ENCODE peak calls at places on chromosomes 4 and X, in seven cellular contexts. V, J, H, R, P, K and O are unnamed samples.

GRCh38 chrX:129557844-129558243 is 17.8 kb downstream of the OCRL start:
- DNase-seq in P (no peak), K (no peak), H (no peak), R (peak), V (no peak), J (no peak), O (no peak)

GRCh38 chrX:110123331-110123782 is 120.4 kb downstream of the TMEM164 start:
- DNase-seq in P (no peak), J (no peak), K (no peak), R (peak), H (no peak), V (peak), O (no peak)

GRCh38 chr4:10998826-10999225 is 314.3 kb upstream of the CLNK start:
- DNase-seq in J (no peak), V (no peak), P (no peak), H (no peak), R (peak), K (no peak), O (no peak)

GRCh38 chr4:52751349-52751911 is at the start of gene ERVMER34-1:
- DNase-seq in V (peak), P (peak), J (peak), K (no peak), H (peak), R (peak), O (peak)

GRCh38 chr4:139875456-139875855 is 209.8 kb downstream of the MGST2 start:
- DNase-seq in K (no peak), H (no peak), V (no peak), P (no peak), J (peak), R (no peak), O (no peak)

GRCh38 chrX:135707880-135708279 is 5.6 kb upstream of the CT45A1 start:
- DNase-seq in K (no peak), P (no peak), H (no peak), J (peak), V (peak), R (no peak), O (no peak)

GRCh38 chr4:5033266-5033945 is 14.1 kb upstream of the CYTL1 start:
- DNase-seq in V (no peak), J (no peak), H (no peak), P (peak), R (peak), K (no peak), O (peak)

GRCh38 chr4:183617075-183617474 is 41.9 kb downstream of the RWDD4 start:
- DNase-seq in R (no peak), P (no peak), H (no peak), K (no peak), J (no peak), V (no peak), O (no peak)

GRCh38 chr4:53307210-53307609 is 58.7 kb downstream of the SCFD2 start:
- DNase-seq in J (no peak), R (no peak), K (no peak), P (no peak), V (no peak), H (no peak), O (no peak)

GRCh38 chr4:15714616-15715015 is 11.8 kb downstream of the BST1 start:
- DNase-seq in R (peak), P (no peak), H (no peak), V (no peak), K (no peak), J (no peak), O (peak)

GRCh38 chr4:26273308-26273980 is 47.4 kb upstream of the RBPJ start:
- DNase-seq in P (no peak), J (peak), R (no peak), V (no peak), H (no peak), K (no peak), O (peak)

GRCh38 chr4:185139736-185140135 is 3.3 kb upstream of the SLC25A4 start:
- DNase-seq in P (peak), H (peak), R (no peak), V (no peak), K (no peak), J (no peak), O (no peak)

GRCh38 chrX:39476596-39476995 is 621.2 kb downstream of the BCOR start:
- DNase-seq in J (peak), P (no peak), R (no peak), V (no peak), K (no peak), H (no peak), O (peak)

GRCh38 chr4:74933562-74934015 is 673 bp downstream of the PARM1 start:
- DNase-seq in K (no peak), V (peak), P (peak), H (peak), R (peak), J (peak), O (peak)

GRCh38 chrX:31006027-31006426 is 65.8 kb downstream of the FTHL17 start:
- DNase-seq in H (no peak), K (no peak), P (no peak), V (no peak), J (no peak), R (no peak), O (no peak)

GRCh38 chrX:17456526-17456925 is 81.5 kb downstream of the NHS start:
- DNase-seq in K (no peak), H (no peak), V (no peak), J (peak), R (no peak), P (no peak), O (no peak)

GRCh38 chrX:40273356-40274050 is 175.7 kb upstream of the BCOR start:
- DNase-seq in J (no peak), K (no peak), P (peak), H (no peak), V (no peak), R (peak), O (peak)

GRCh38 chrX:153727108-153727931 is 2.7 kb downstream of the ABCD1 start:
- DNase-seq in H (no peak), V (no peak), R (no peak), P (peak), J (no peak), K (no peak), O (peak)

GRCh38 chr4:116358633-116359222 is 726.6 kb downstream of the TRAM1L1 start:
- DNase-seq in P (no peak), R (peak), K (peak), H (peak), V (peak), J (peak), O (no peak)

GRCh38 chr4:144355809-144356757 is 215.6 kb upstream of the GYPA start:
- DNase-seq in H (peak), J (peak), K (peak), R (peak), V (peak), P (no peak), O (no peak)

GRCh38 chrX:69065451-69065850 is 99.8 kb downstream of the PJA1 start:
- DNase-seq in J (no peak), H (peak), K (no peak), R (no peak), P (no peak), V (no peak), O (no peak)

GRCh38 chr4:7960790-7961655 is 21.4 kb upstream of the AFAP1 start:
- DNase-seq in R (peak), J (no peak), H (peak), K (peak), P (peak), V (no peak), O (no peak)

GRCh38 chr4:88219099-88219498 is 60.7 kb upstream of the ABCG2 start:
- DNase-seq in V (peak), J (peak), R (peak), P (no peak), K (peak), H (peak), O (peak)

GRCh38 chr4:90127706-90128345 is 632 bp downstream of the CCSER1 start:
- DNase-seq in R (no peak), P (peak), K (no peak), H (peak), J (peak), V (peak), O (peak)

GRCh38 chrX:153669174-153669890 is 4.3 kb downstream of the PNCK start:
- DNase-seq in V (no peak), R (no peak), H (no peak), J (peak), P (no peak), K (no peak), O (no peak)

GRCh38 chr4:116016201-116016600 is 902.8 kb upstream of the NDST4 start:
- DNase-seq in R (no peak), P (no peak), K (no peak), J (no peak), V (no peak), H (peak), O (peak)

GRCh38 chr4:2806392-2807355 is 13.8 kb downstream of the SH3BP2 start:
- DNase-seq in R (peak), J (no peak), V (no peak), K (no peak), P (peak), H (no peak), O (peak)

GRCh38 chr4:155060873-155061272 is 147.6 kb upstream of the NPY2R start:
- DNase-seq in V (no peak), J (no peak), K (no peak), P (no peak), R (no peak), H (no peak), O (no peak)

GRCh38 chr4:166252487-166253402 is 379.7 kb downstream of the TLL1 start:
- DNase-seq in J (peak), R (peak), K (no peak), H (peak), V (peak), P (no peak), O (no peak)

GRCh38 chr4:150127757-150128156 is 49.5 kb downstream of the DCLK2 start:
- DNase-seq in P (no peak), R (no peak), J (no peak), V (no peak), H (no peak), K (no peak), O (no peak)

GRCh38 chrX:134548257-134548732 is 88.3 kb downstream of the HPRT1 start:
- DNase-seq in V (no peak), H (no peak), K (no peak), R (no peak), P (no peak), J (peak), O (no peak)

GRCh38 chrX:2502668-2503519 is 2.1 kb upstream of the DHRSX start:
- DNase-seq in H (no peak), P (no peak), V (peak), J (no peak), R (peak), K (no peak), O (no peak)

GRCh38 chrX:154096140-154097002 is 1.1 kb downstream of the MECP2 start:
- DNase-seq in V (peak), K (no peak), J (peak), H (peak), R (no peak), P (no peak), O (peak)

GRCh38 chr4:12979797-12980196 is 504.3 kb downstream of the RAB28 start:
- DNase-seq in R (no peak), H (no peak), J (no peak), K (no peak), V (no peak), P (no peak), O (no peak)

GRCh38 chrX:140815868-140816267 is 106.3 kb downstream of the LINC00632 start:
- DNase-seq in P (no peak), J (no peak), R (peak), V (no peak), K (no peak), H (peak), O (no peak)

GRCh38 chr4:37549003-37549402 is 137.2 kb downstream of the RELL1 start:
- DNase-seq in P (no peak), V (no peak), K (no peak), R (peak), J (no peak), H (peak), O (no peak)

GRCh38 chr4:120691106-120691505 is 231.4 kb downstream of the PRDM5 start:
- DNase-seq in K (no peak), H (no peak), P (no peak), V (no peak), J (no peak), R (no peak), O (no peak)

DNA sequence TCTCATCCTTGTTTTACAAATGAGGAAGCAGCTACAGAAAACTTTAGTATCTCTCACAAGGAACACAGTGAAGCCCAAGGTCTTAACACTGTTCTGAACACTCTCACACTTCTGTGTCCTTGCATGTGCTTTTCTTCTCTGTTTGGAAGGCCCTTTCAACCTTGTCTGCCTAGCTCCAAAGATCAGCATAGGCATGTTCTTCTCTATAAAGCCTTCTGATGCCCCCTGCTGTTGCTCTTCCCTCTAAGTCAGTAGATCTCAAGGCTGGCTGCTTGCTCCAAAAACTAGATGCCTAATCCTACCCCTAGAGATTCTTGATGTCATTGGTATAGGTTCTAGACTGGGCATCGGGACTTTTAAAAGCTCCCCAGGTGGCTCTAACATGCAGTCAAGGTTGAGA is 5.9 kb downstream of the APOO start:
- DNase-seq in R (peak), K (no peak), H (peak), V (peak), P (no peak), J (peak), O (peak)
- H3K4me3 ChIP-seq in R (no peak), K (no peak), H (no peak), V (no peak), P (peak), J (no peak), O (peak)

GRCh38 chrX:139203681-139204575 is 326.6 kb upstream of the F9 start:
- DNase-seq in R (no peak), J (peak), V (peak), H (peak), K (no peak), P (peak), O (no peak)

GRCh38 chrX:139201924-139202323 is 328.6 kb upstream of the F9 start:
- DNase-seq in P (no peak), J (no peak), R (no peak), K (no peak), H (no peak), V (no peak), O (no peak)

GRCh38 chrX:139204576-139204902 is 326.0 kb upstream of the F9 start:
- DNase-seq in V (no peak), R (no peak), K (no peak), J (no peak), H (no peak), P (no peak), O (no peak)

GRCh38 chrX:139200793-139201192 is 329.7 kb upstream of the F9 start:
- DNase-seq in K (no peak), R (no peak), H (no peak), J (no peak), P (no peak), V (no peak), O (no peak)

GRCh38 chrX:139202742-139203410 is 327.7 kb upstream of the F9 start:
- DNase-seq in J (peak), P (peak), V (no peak), K (no peak), R (no peak), H (no peak), O (no peak)
- H3K4me3 ChIP-seq in J (peak), P (peak), V (no peak), K (no peak), R (no peak), H (no peak), O (no peak)

DNA sequence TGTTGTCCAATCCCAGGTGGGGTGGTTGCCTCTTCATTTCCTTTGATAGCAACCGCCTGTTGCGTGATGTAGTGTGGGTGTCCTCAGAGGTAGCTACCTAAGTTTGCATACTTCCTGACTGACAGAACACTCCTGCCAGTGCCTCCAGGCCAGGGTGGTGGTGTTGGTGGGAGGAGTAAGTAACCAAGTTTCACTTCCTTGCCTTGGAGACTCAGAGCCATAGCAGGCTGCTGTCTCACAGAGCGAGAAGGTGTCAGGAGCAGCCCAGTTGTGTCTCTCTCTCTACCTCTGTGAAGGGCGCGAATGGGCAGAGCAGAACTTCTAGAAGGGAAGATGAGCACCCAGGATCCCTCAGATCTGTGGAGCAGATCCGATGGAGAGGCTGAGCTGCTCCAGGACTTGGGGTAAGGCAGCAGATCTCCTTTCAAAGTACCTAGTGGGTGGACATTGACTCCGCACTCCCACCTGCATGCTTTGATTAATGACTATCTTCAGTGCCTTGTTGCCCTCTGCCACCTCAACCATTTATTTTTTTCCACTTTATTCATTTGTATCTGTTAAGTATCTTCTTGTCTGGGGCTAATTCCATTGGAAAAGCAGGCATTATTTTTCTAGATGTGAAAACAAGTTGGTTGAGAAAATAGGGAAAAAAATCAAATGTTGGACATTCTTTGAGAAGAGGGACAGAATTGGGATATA is at the start of gene DAPP1:
- DNase-seq in R (no peak), J (no peak), P (no peak), K (peak), V (no peak), H (peak), O (peak)
- H3K4me3 ChIP-seq in R (no peak), J (no peak), P (peak), K (peak), V (no peak), H (peak), O (peak)

GRCh38 chr4:42150653-42151567 is 1.5 kb downstream of the BEND4 start:
- DNase-seq in J (peak), V (no peak), P (no peak), R (no peak), K (no peak), H (peak), O (peak)
- H3K4me3 ChIP-seq in J (peak), V (no peak), P (peak), R (no peak), K (peak), H (peak), O (no peak)

DNA sequence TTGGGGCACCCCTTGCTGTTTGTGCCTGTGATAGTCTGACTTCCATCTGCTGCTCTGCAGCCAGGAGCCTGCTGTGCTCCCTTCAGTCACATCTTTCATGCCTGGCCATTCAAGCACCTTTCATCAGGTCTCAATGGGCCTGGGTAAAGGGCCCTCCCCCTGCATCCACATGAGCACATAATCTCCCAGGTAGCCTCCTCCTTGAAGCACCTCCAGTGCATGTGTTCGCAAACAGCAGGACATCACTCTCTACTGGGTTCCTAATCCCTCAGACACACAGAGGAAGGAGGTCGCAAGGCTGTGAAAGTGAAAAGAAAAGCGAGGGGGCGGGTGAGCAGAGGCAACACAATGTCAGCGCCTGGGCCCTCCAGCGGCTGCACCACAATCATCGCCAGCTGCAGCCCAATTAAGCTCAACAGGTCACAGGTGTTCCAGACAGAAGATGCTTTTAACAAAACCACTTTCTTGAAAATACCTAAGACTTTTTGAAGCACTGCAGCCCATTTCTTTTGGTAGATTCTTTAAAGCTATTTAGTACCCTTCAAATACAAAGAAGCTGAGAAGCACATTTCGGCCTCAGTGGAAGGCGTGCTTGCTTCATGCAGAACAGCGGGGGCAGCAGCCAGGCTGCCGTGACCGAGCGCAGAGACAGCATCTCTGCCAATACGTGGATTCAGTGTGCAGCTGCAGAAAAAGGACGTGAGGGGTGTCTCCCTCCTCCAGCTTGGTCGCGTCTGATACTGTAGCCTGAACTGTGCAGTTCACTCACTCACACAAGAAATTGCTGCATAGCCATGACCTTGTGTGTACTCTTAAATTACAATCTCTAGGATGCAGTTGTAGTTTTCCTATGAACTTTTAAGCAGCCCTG is 92.2 kb upstream of the SPRY1 start:
- DNase-seq in R (no peak), K (no peak), P (peak), J (peak), V (no peak), H (no peak), O (peak)
- H3K4me3 ChIP-seq in R (no peak), K (no peak), P (no peak), J (peak), V (no peak), H (no peak), O (no peak)

GRCh38 chr4:95541889-95542607 is 6.7 kb downstream of the UNC5C start:
- DNase-seq in H (peak), J (no peak), P (no peak), K (no peak), V (no peak), R (no peak), O (no peak)

GRCh38 chr4:95546866-95547707 is 1.7 kb downstream of the UNC5C start:
- DNase-seq in J (peak), R (no peak), P (no peak), V (no peak), H (peak), K (no peak), O (no peak)

GRCh38 chr4:95546236-95546635 is 2.5 kb downstream of the UNC5C start:
- DNase-seq in P (no peak), V (no peak), K (no peak), H (peak), J (no peak), R (no peak), O (no peak)

GRCh38 chr4:95545526-95545925 is 3.2 kb downstream of the UNC5C start:
- DNase-seq in R (no peak), J (no peak), K (no peak), V (no peak), P (no peak), H (peak), O (no peak)

DNA sequence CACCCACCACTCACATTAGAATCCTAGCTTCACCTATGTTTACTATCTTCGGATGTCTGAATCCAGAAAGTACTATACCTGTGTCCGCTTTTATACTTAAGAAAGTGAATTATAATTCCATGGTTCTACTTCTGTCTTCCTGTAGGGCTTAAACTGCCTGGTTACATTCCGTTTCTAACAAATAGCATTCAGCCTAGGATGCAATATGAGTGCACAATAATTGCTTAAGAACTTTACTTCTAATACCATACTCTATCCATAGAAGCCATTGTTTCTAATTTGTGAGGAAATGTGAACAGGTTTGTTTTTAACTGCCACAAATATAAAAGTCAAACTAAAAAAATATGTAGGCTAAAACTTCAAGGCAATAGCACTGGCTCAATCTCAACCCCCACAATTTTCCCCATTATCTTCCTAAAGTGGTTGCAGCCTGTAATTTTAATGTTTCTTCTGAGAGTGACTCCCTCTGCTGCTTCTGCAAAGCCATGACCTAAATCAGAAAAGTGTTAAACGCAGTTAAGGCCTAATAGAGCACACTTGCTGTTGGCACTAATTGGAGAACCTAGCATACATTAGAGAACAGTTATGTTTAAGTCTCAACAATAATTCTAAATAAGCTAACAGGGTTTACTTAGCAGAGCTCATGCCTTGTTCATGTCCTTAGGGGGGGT is 4.2 kb downstream of the UNC5C start:
- DNase-seq in V (no peak), J (no peak), P (no peak), R (no peak), K (no peak), H (peak), O (no peak)
- H3K4me3 ChIP-seq in V (no peak), J (no peak), P (no peak), R (no peak), K (no peak), H (no peak), O (no peak)